ENCODE peak calls at places on chromosomes 13 and 19, in ten cellular contexts. B, L, P, O, W, D, Q, U, V and T are unnamed samples.

GRCh38 chr19:49997709-49998108 is 27.5 kb downstream of the VRK3 start:
- DNase-seq in B (peak; percentile 46), L (peak; percentile 13), P (no peak), O (no peak), W (no peak), D (peak; percentile 43), Q (no peak), U (no peak), V (no peak), T (peak; percentile 48)

GRCh38 chr13:66933994-66934393 is 296.1 kb downstream of the PCDH9 start:
- DNase-seq in B (no peak), L (peak; percentile 90), P (no peak), O (no peak), W (no peak), D (peak; percentile 2), Q (no peak), U (no peak), V (no peak), T (peak; percentile 89)

GRCh38 chr13:53174550-53174949 is 145.9 kb downstream of the OLFM4 start:
- DNase-seq in B (no peak), L (no peak), P (no peak), O (peak; percentile 18), W (no peak), D (no peak), Q (no peak), U (no peak), V (no peak), T (no peak)

GRCh38 chr19:1451916-1452801 is 2.2 kb downstream of the APC2 start:
- DNase-seq in B (no peak), L (no peak), P (no peak), O (no peak), W (no peak), D (no peak), Q (no peak), U (no peak), V (no peak), T (no peak)

GRCh38 chr13:112657850-112658445 is 31.9 kb upstream of the ATP11A start:
- DNase-seq in B (no peak), L (peak; percentile 81), P (no peak), O (no peak), W (no peak), D (peak; percentile 47), Q (peak; percentile 40), U (no peak), V (no peak), T (peak; percentile 63)

GRCh38 chr13:33217256-33217655 is 68.3 kb downstream of the STARD13 start:
- DNase-seq in B (no peak), L (no peak), P (no peak), O (no peak), W (no peak), D (no peak), Q (no peak), U (no peak), V (no peak), T (peak; percentile 17)

GRCh38 chr13:38514575-38514974 is 164.9 kb downstream of the UFM1 start:
- DNase-seq in B (no peak), L (no peak), P (no peak), O (no peak), W (no peak), D (no peak), Q (no peak), U (no peak), V (no peak), T (no peak)

GRCh38 chr19:45800009-45800553 is 7.4 kb upstream of the DMWD start:
- DNase-seq in B (no peak), L (peak; percentile 71), P (no peak), O (no peak), W (no peak), D (peak; percentile 76), Q (no peak), U (no peak), V (no peak), T (no peak)

GRCh38 chr19:53131732-53132131 is 978 bp downstream of the ZNF415 start:
- DNase-seq in B (no peak), L (no peak), P (no peak), O (no peak), W (no peak), D (peak; percentile 16), Q (no peak), U (no peak), V (no peak), T (no peak)

GRCh38 chr19:23283925-23284324 is 33.7 kb upstream of the ZNF724 start:
- DNase-seq in B (peak; percentile 77), L (peak; percentile 30), P (peak; percentile 25), O (peak; percentile 53), W (no peak), D (peak; percentile 58), Q (peak; percentile 27), U (peak; percentile 67), V (peak; percentile 22), T (peak; percentile 24)

GRCh38 chr19:11125994-11126685 is 29.4 kb downstream of the SPC24 start:
- DNase-seq in B (peak; percentile 73), L (peak; percentile 64), P (peak; percentile 89), O (peak; percentile 79), W (peak; percentile 88), D (peak; percentile 84), Q (peak; percentile 86), U (peak; percentile 87), V (peak; percentile 80), T (peak; percentile 87)

GRCh38 chr13:67273001-67273400 is 42.9 kb upstream of the PCDH9 start:
- DNase-seq in B (no peak), L (peak; percentile 20), P (no peak), O (no peak), W (no peak), D (peak; percentile 34), Q (no peak), U (no peak), V (no peak), T (no peak)

DNA sequence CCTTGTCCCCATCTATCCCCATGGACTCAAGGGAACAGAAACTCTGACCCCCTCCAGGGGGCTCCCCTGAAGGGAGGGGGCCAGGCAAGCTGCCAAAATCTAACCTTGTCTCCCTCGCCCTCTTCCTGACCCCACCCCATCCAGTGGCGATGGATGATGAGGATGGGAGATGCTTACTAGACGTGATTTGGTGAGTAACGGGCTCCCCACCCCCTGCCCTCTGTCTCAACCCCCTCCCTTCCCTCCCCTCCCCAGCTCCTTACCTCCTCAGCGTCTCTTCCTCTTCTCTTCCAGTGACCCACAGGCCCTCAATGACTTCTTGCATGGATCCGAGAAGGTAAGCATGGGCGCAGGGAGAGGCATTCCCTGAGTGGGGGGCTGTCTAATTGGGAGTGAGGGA is 39.8 kb upstream of the EHD2 start:
- DNase-seq in B (no peak), L (no peak), P (no peak), O (no peak), W (no peak), D (no peak), Q (no peak), U (no peak), V (no peak), T (no peak)
- H3K36me3 ChIP-seq in B (peaks cover 21% of the 10 kb centered on the region), L (peaks cover 58% of the 10 kb centered on the region), P (no peaks in the 10 kb centered on the region), O (peaks cover 5% of the 10 kb centered on the region), W (peaks cover 53% of the 10 kb centered on the region), D (peaks cover 3% of the 10 kb centered on the region), Q (no peaks in the 10 kb centered on the region), U (peaks cover 54% of the 10 kb centered on the region), V (peaks cover 64% of the 10 kb centered on the region), T (no peaks in the 10 kb centered on the region)

GRCh38 chr19:36805364-36805763 is 32.8 kb upstream of the ZNF850 start:
- DNase-seq in B (no peak), L (no peak), P (no peak), O (no peak), W (no peak), D (no peak), Q (no peak), U (no peak), V (no peak), T (no peak)

GRCh38 chr19:36807029-36807428 is 31.2 kb downstream of the ZNF790 start:
- DNase-seq in B (no peak), L (no peak), P (no peak), O (no peak), W (no peak), D (no peak), Q (no peak), U (no peak), V (no peak), T (no peak)
- H3K9me3 ChIP-seq in B (no peaks in the 10 kb centered on the region), L (peaks cover 51% of the 10 kb centered on the region), P (peaks cover 48% of the 10 kb centered on the region), O (peaks cover 19% of the 10 kb centered on the region), W (peaks cover 33% of the 10 kb centered on the region), D (peaks cover 5% of the 10 kb centered on the region), Q (peaks cover 99% of the 10 kb centered on the region), U (peaks cover 76% of the 10 kb centered on the region), V (peaks cover 100% of the 10 kb centered on the region), T (peaks cover 14% of the 10 kb centered on the region)

DNA sequence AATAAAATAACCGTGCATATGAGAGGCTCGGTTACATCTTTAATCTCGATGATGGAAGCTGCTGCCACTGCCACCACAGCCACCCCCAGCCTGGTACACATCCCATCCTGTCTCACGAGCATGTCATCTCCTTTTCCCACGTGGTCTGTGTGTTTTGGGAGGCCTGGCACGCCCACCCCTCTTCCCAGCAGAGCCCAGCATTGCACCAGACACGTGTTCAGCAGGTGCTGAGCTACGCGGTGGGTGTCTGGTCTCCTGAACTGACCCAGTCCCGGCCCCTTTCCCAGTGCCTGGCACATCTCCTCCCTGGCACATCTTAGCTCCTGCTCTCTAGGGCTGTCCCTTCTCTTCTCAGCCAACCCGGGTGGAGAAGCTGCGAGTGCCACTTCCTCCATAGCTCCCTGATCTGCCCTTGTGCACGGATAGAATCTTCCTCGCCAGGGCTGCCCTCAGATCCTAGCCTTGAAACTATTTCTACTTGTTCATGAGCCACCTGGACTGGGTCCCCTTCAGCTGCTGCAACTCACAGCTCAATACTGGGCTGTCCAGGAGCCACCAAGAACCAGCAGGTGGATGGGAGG is 36.8 kb upstream of the ZNF536 start:
- DNase-seq in B (no peak), L (no peak), P (no peak), O (no peak), W (no peak), D (no peak), Q (no peak), U (no peak), V (no peak), T (no peak)
- H3K36me3 ChIP-seq in B (no peaks in the 10 kb centered on the region), L (no peaks in the 10 kb centered on the region), P (no peaks in the 10 kb centered on the region), O (no peaks in the 10 kb centered on the region), W (no peaks in the 10 kb centered on the region), D (no peaks in the 10 kb centered on the region), Q (no peaks in the 10 kb centered on the region), U (no peaks in the 10 kb centered on the region), V (no peaks in the 10 kb centered on the region), T (no peaks in the 10 kb centered on the region)

GRCh38 chr19:7078007-7078406 is 8.5 kb downstream of the ZNF557 start:
- DNase-seq in B (no peak), L (no peak), P (no peak), O (no peak), W (no peak), D (peak; percentile 30), Q (no peak), U (no peak), V (no peak), T (no peak)
- H3K9me3 ChIP-seq in B (peaks cover 27% of the 10 kb centered on the region), L (peaks cover 74% of the 10 kb centered on the region), P (peaks cover 78% of the 10 kb centered on the region), O (peaks cover 17% of the 10 kb centered on the region), W (peaks cover 49% of the 10 kb centered on the region), D (peaks cover 12% of the 10 kb centered on the region), Q (peaks cover 81% of the 10 kb centered on the region), U (peaks cover 80% of the 10 kb centered on the region), V (peaks cover 80% of the 10 kb centered on the region), T (peaks cover 49% of the 10 kb centered on the region)

GRCh38 chr19:47144630-47145029 is 14.0 kb downstream of the SAE1 start:
- DNase-seq in B (no peak), L (no peak), P (no peak), O (no peak), W (no peak), D (no peak), Q (no peak), U (no peak), V (no peak), T (no peak)
- H3K36me3 ChIP-seq in B (peaks cover 92% of the 10 kb centered on the region), L (peaks cover 30% of the 10 kb centered on the region), P (no peaks in the 10 kb centered on the region), O (peaks cover 10% of the 10 kb centered on the region), W (peaks cover 44% of the 10 kb centered on the region), D (peaks cover 30% of the 10 kb centered on the region), Q (no peaks in the 10 kb centered on the region), U (peaks cover 35% of the 10 kb centered on the region), V (peaks cover 51% of the 10 kb centered on the region), T (peaks cover 13% of the 10 kb centered on the region)